ENCODE peak calls at places on chromosomes 6 and 20, in nine cellular contexts. Z is GM18507; O is NCI-H146; C is GM19239; N is stimulated activated CD4-positive, alpha-beta T cell treated with anti-CD3 and anti-CD28 coated beads, Interleukin-15, amount 100 ng/mL, for 1 hour; G is stimulated activated CD8-positive, alpha-beta memory T cell treated with anti-CD3 and anti-CD28 coated beads, Interleukin-15, amount 100 ng/mL, for 24 hours; M is activated naive CD8-positive, alpha-beta T cell treated with anti-CD3 and anti-CD28 coated beads, Interleukin-2, amount 50 U/mL, for 16 hours; D is C1 segment of cervical spinal cord; S is fibroblast of lung. I is an unnamed sample.

GRCh38 chr6:43891072-43891870 is 121.3 kb downstream of the VEGFA start:
- DNase-seq in G (no peak), N (no peak), M (no peak), C (no peak), Z (no peak), S (no peak), D (no peak), O (peak), I (no peak)

GRCh38 chr6:9848094-9848493 is 566.8 kb downstream of the TFAP2A start:
- DNase-seq in G (no peak), D (no peak), Z (no peak), O (no peak), S (no peak), M (no peak), N (no peak), C (no peak), I (no peak)

GRCh38 chr20:58868795-58869194 is 16.3 kb downstream of the GNAS start:
- DNase-seq in Z (no peak), S (peak), C (no peak), D (no peak), N (no peak), O (peak), G (no peak), M (no peak), I (no peak)

GRCh38 chr6:30378290-30378937 is 33.5 kb downstream of the RPP21 start:
- DNase-seq in O (no peak), D (no peak), N (no peak), G (no peak), M (no peak), C (no peak), Z (no peak), S (peak), I (no peak)

GRCh38 chr6:15274696-15275387 is 29.0 kb downstream of the JARID2 start:
- DNase-seq in C (no peak), N (no peak), O (no peak), M (no peak), Z (no peak), G (no peak), D (no peak), S (peak), I (peak)

GRCh38 chr6:50821431-50822077 is 2.9 kb downstream of the TFAP2B start:
- DNase-seq in G (no peak), M (no peak), Z (no peak), D (no peak), S (no peak), N (no peak), C (no peak), O (no peak), I (no peak)

GRCh38 chr6:90403489-90404381 is 107.1 kb upstream of the BACH2 start:
- DNase-seq in C (no peak), M (no peak), Z (no peak), N (no peak), S (peak), D (no peak), O (no peak), G (no peak), I (peak)

GRCh38 chr6:129546702-129547101 is 163.3 kb downstream of the ARHGAP18 start:
- DNase-seq in O (peak), S (no peak), C (no peak), G (no peak), M (no peak), Z (no peak), N (no peak), D (no peak), I (no peak)

GRCh38 chr20:21622097-21622496 is 83.4 kb upstream of the PAX1 start:
- DNase-seq in S (no peak), O (peak), N (no peak), C (no peak), Z (no peak), G (no peak), D (no peak), M (no peak), I (no peak)

GRCh38 chr20:9211016-9211760 is 142.3 kb downstream of the PLCB4 start:
- DNase-seq in D (no peak), S (no peak), Z (no peak), N (no peak), G (no peak), O (peak), M (no peak), C (no peak), I (no peak)

GRCh38 chr6:89200706-89201215 is 16.4 kb downstream of the GABRR1 start:
- DNase-seq in N (no peak), O (no peak), M (no peak), D (no peak), S (no peak), C (no peak), G (no peak), Z (no peak), I (no peak)

GRCh38 chr6:28511628-28512300 is 3.8 kb downstream of the GPX6 start:
- DNase-seq in S (no peak), M (no peak), N (no peak), O (no peak), D (no peak), Z (no peak), C (no peak), G (no peak), I (no peak)

GRCh38 chr6:132333639-132334516 is 67.4 kb downstream of the MOXD1 start:
- DNase-seq in M (no peak), Z (no peak), O (no peak), N (no peak), C (no peak), S (peak), D (no peak), G (no peak), I (peak)

GRCh38 chr6:118124851-118125250 is 217.8 kb downstream of the SLC35F1 start:
- DNase-seq in M (no peak), Z (no peak), S (no peak), N (no peak), G (no peak), C (no peak), O (no peak), D (no peak), I (no peak)

GRCh38 chr6:44456070-44456965 is 68.8 kb downstream of the CDC5L start:
- DNase-seq in S (peak), M (no peak), C (peak), N (no peak), G (no peak), Z (peak), D (peak), O (peak), I (peak)

GRCh38 chr6:116568851-116569755 is 2.2 kb upstream of the RWDD1 start:
- DNase-seq in S (no peak), D (no peak), C (no peak), N (no peak), G (no peak), M (no peak), Z (no peak), O (no peak), I (no peak)

GRCh38 chr20:54723723-54724122 is 248.3 kb downstream of the DOK5 start:
- DNase-seq in C (no peak), M (no peak), N (no peak), D (no peak), S (no peak), Z (no peak), O (no peak), G (no peak), I (no peak)

GRCh38 chr6:111721677-111722219 is 116.1 kb upstream of the TRAF3IP2 start:
- DNase-seq in Z (no peak), D (no peak), G (no peak), O (peak), M (no peak), C (peak), N (no peak), S (peak), I (peak)

GRCh38 chr6:117272032-117272866 is 6.9 kb downstream of the VGLL2 start:
- DNase-seq in C (no peak), M (no peak), Z (no peak), N (no peak), D (no peak), S (no peak), G (no peak), O (no peak), I (no peak)

GRCh38 chr6:127518212-127518709 is 874 bp downstream of the MTCL3 start:
- DNase-seq in N (no peak), C (no peak), S (no peak), Z (no peak), O (peak), M (no peak), G (no peak), D (peak), I (no peak)

GRCh38 chr6:25202505-25202904 is 76.7 kb upstream of the CARMIL1 start:
- DNase-seq in O (no peak), G (no peak), Z (no peak), M (no peak), S (peak), N (no peak), C (no peak), D (no peak), I (peak)

GRCh38 chr6:93848011-93848620 is 428.8 kb upstream of the EPHA7 start:
- DNase-seq in S (no peak), G (no peak), C (no peak), Z (no peak), D (no peak), N (no peak), M (no peak), O (peak), I (no peak)

GRCh38 chr20:4455301-4455701 is 266.4 kb upstream of the PRND start:
- DNase-seq in C (no peak), M (no peak), S (no peak), G (no peak), Z (no peak), O (no peak), N (no peak), D (no peak), I (no peak)